ENCODE peak calls at places on chromosomes 7 and 10, in four cellular contexts. One of them, this sample, is unnamed.

GRCh38 chr7:29815181-29816105 is 9.1 kb downstream of the WIPF3 start:
- DNase-seq in H1: no peak
- DNase-seq in IMR-90: no peak
- DNase-seq in H9: no peak
- DNase-seq in this sample: no peak

GRCh38 chr10:121772406-121772805 is 155.4 kb downstream of the ATE1 start:
- DNase-seq in IMR-90: no peak
- DNase-seq in H1: no peak
- DNase-seq in H9: no peak
- DNase-seq in this sample: peak

GRCh38 chr7:106033735-106034134 is 70.7 kb downstream of the CDHR3 start:
- DNase-seq in IMR-90: no peak
- DNase-seq in H9: no peak
- DNase-seq in H1: no peak
- DNase-seq in this sample: no peak

GRCh38 chr10:132421377-132422168 is 24.6 kb downstream of the PWWP2B start:
- DNase-seq in IMR-90: peak
- DNase-seq in H1: no peak
- DNase-seq in H9: no peak
- DNase-seq in this sample: no peak

GRCh38 chr10:73889014-73889413 is 14.7 kb upstream of the CAMK2G start:
- DNase-seq in H1: no peak
- DNase-seq in H9: peak
- DNase-seq in IMR-90: peak
- DNase-seq in this sample: peak

GRCh38 chr7:26376208-26376917 is 84.7 kb downstream of the SNX10 start:
- DNase-seq in H9: peak
- DNase-seq in IMR-90: no peak
- DNase-seq in H1: peak
- DNase-seq in this sample: peak

GRCh38 chr7:117216436-117217069 is 106.3 kb downstream of the WNT2 start:
- DNase-seq in H1: no peak
- DNase-seq in IMR-90: no peak
- DNase-seq in H9: no peak
- DNase-seq in this sample: no peak

GRCh38 chr10:5666324-5667220 is at the start of gene ASB13:
- DNase-seq in IMR-90: peak
- DNase-seq in H1: peak
- DNase-seq in H9: peak
- DNase-seq in this sample: peak

GRCh38 chr7:36474283-36475010 is 84.8 kb downstream of the ANLN start:
- DNase-seq in H9: no peak
- DNase-seq in H1: no peak
- DNase-seq in IMR-90: peak
- DNase-seq in this sample: no peak

GRCh38 chr10:21166557-21167287 is 269.6 kb upstream of the NEBL start:
- DNase-seq in H9: no peak
- DNase-seq in IMR-90: no peak
- DNase-seq in H1: no peak
- DNase-seq in this sample: no peak

GRCh38 chr7:101179780-101180755 is at the start of gene NAT16:
- DNase-seq in IMR-90: no peak
- DNase-seq in H1: peak
- DNase-seq in H9: no peak
- DNase-seq in this sample: no peak

GRCh38 chr7:103856929-103857328 is 132.5 kb downstream of the RELN start:
- DNase-seq in IMR-90: no peak
- DNase-seq in H1: no peak
- DNase-seq in H9: no peak
- DNase-seq in this sample: no peak

GRCh38 chr7:30816291-30817059 is 45.3 kb downstream of the MINDY4 start:
- DNase-seq in H9: no peak
- DNase-seq in IMR-90: no peak
- DNase-seq in H1: peak
- DNase-seq in this sample: no peak

GRCh38 chr10:22158426-22158825 is 59.4 kb downstream of the EBLN1 start:
- DNase-seq in H9: no peak
- DNase-seq in H1: no peak
- DNase-seq in IMR-90: no peak
- DNase-seq in this sample: no peak

GRCh38 chr7:44965937-44966730 is 12.7 kb downstream of the MYO1G start:
- DNase-seq in H9: peak
- DNase-seq in H1: no peak
- DNase-seq in IMR-90: no peak
- DNase-seq in this sample: no peak

GRCh38 chr7:44964831-44965440 is 13.9 kb downstream of the MYO1G start:
- DNase-seq in H1: peak
- DNase-seq in IMR-90: no peak
- DNase-seq in H9: no peak
- DNase-seq in this sample: no peak

GRCh38 chr7:44963526-44964290 is 15.1 kb downstream of the MYO1G start:
- DNase-seq in H9: peak
- DNase-seq in H1: peak
- DNase-seq in IMR-90: no peak
- DNase-seq in this sample: no peak

GRCh38 chr7:44965441-44965903 is 13.3 kb downstream of the MYO1G start:
- DNase-seq in H9: peak
- DNase-seq in H1: peak
- DNase-seq in IMR-90: no peak
- DNase-seq in this sample: no peak

DNA sequence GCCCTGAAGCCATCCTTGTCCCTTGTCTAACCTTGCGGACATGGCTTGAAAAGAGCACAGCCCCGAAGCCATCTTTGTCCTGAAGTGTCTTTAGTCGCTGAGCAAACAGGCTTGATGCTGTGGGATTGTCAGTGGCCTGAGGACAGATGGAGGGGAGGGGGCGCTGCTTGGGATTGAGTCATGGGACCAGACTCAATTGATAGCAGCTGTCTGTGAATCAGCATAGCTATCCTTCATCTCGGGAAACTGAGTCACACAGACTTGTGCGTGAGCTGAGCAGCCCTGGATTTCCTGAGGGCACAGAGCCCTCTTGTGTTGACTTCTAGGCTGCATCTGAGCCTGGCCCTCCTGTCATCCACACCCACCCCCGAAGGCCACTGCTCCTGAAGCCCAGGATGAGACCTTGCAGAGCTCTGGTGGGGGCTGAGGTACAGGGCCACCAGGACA is 14.4 kb downstream of the MYO1G start:
- DNase-seq in H9: peak
- DNase-seq in H1: peak
- DNase-seq in IMR-90: peak
- DNase-seq in this sample: peak
- H2BK5ac ChIP-seq in H9: no peak
- H2BK5ac ChIP-seq in H1: no peak
- H2BK5ac ChIP-seq in IMR-90: no peak
- H2BK5ac ChIP-seq in this sample: no peak

GRCh38 chr7:141442781-141443180 is 108.4 kb upstream of the AGK start:
- DNase-seq in H9: no peak
- DNase-seq in H1: no peak
- DNase-seq in IMR-90: no peak
- DNase-seq in this sample: no peak

GRCh38 chr7:141439776-141440175 is 111.4 kb upstream of the AGK start:
- DNase-seq in IMR-90: no peak
- DNase-seq in H1: no peak
- DNase-seq in H9: no peak
- DNase-seq in this sample: no peak

GRCh38 chr7:141441837-141442627 is 109.2 kb upstream of the AGK start:
- DNase-seq in IMR-90: no peak
- DNase-seq in H1: no peak
- DNase-seq in H9: no peak
- DNase-seq in this sample: no peak

DNA sequence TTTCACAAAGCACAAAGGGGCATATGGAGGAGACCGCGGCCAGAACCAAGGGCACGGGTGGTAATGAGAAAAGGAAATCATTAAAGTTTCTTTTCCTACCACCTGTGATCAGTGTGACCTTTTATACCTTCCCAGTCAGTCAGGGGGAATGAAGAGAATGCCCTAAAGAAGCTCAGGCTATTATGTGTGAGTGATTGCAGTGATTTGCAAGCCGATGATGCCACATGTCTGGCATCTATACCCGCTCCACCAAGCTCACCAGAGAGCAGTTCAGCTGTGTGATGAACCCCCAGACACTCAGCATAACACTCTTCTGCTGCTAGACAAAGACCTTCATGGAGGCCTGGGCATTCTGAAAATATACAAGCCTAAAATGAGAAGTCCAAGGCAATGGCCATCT is 106.3 kb upstream of the AGK start:
- DNase-seq in H1: no peak
- DNase-seq in H9: no peak
- DNase-seq in IMR-90: no peak
- DNase-seq in this sample: peak
- H4K5ac ChIP-seq in H1: no peak
- H4K5ac ChIP-seq in H9: no peak
- H4K5ac ChIP-seq in IMR-90: no peak
- H4K5ac ChIP-seq in this sample: no peak

GRCh38 chr7:139775829-139776266 is 1.9 kb downstream of the HIPK2 start:
- DNase-seq in H9: no peak
- DNase-seq in IMR-90: peak
- DNase-seq in H1: peak
- DNase-seq in this sample: peak
- H2AK5ac ChIP-seq in H9: no peak
- H2AK5ac ChIP-seq in IMR-90: peak
- H2AK5ac ChIP-seq in H1: no peak
- H2AK5ac ChIP-seq in this sample: no peak

GRCh38 chr10:2917926-2918325 is 149.4 kb upstream of the PFKP start:
- DNase-seq in IMR-90: no peak
- DNase-seq in H1: no peak
- DNase-seq in H9: no peak
- DNase-seq in this sample: peak

GRCh38 chr10:2914741-2915140 is 152.6 kb upstream of the PFKP start:
- DNase-seq in IMR-90: no peak
- DNase-seq in H1: no peak
- DNase-seq in H9: no peak
- DNase-seq in this sample: no peak

GRCh38 chr10:2909921-2910320 is 157.4 kb upstream of the PFKP start:
- DNase-seq in H9: no peak
- DNase-seq in IMR-90: no peak
- DNase-seq in H1: no peak
- DNase-seq in this sample: no peak

GRCh38 chr10:2915412-2915811 is 151.9 kb upstream of the PFKP start:
- DNase-seq in H1: no peak
- DNase-seq in IMR-90: no peak
- DNase-seq in H9: no peak
- DNase-seq in this sample: no peak

GRCh38 chr10:2913531-2913930 is 153.8 kb upstream of the PFKP start:
- DNase-seq in H9: no peak
- DNase-seq in H1: no peak
- DNase-seq in IMR-90: no peak
- DNase-seq in this sample: no peak
- H2BK5ac ChIP-seq in H9: no peak
- H2BK5ac ChIP-seq in H1: no peak
- H2BK5ac ChIP-seq in IMR-90: no peak
- H2BK5ac ChIP-seq in this sample: no peak

DNA sequence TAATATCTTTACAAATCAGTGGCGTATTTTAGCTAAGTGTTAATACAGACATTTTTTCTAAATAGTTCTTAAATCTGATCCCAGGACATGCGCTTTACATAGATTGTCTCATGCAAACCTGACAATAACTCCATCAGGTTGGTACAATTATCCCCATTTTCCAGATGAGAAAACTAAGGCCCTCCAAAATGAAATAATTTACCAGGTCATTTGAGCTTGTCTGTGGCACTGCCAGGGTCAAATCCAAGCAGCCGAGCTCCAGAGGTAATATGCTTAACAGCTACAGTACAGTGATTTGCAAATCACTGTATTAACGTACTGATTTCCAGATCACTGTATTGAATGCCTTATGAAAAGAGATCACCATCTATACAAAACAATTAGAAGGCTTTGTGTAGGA is 223.1 kb downstream of the CHCHD3 start:
- DNase-seq in H9: no peak
- DNase-seq in H1: no peak
- DNase-seq in IMR-90: no peak
- DNase-seq in this sample: no peak
- H4K5ac ChIP-seq in H9: no peak
- H4K5ac ChIP-seq in H1: no peak
- H4K5ac ChIP-seq in IMR-90: no peak
- H4K5ac ChIP-seq in this sample: no peak

This sample was measured in mesendoderm.